ENCODE peak calls at places on chromosomes 16 and 17, in four cellular contexts. E is hippocampal formation; S is fibroblast of the aortic adventitia; K is activated CD4-positive, CD25-positive, alpha-beta regulatory T cell treated with anti-CD3 and anti-CD28 coated beads, Interleukin-2, amount 50 U/mL, for 72 hours. G is an unnamed sample.

GRCh38 chr16:51577621-51578303 is 426.7 kb upstream of the SALL1 start:
- DNase-seq in E (no peak), S (no peak), K (no peak), G (no peak)

GRCh38 chr16:56789360-56789759 is 59.4 kb downstream of the NUP93 start:
- DNase-seq in E (no peak), S (peak), K (no peak), G (no peak)

GRCh38 chr17:9242983-9243382 is 221.7 kb downstream of the NTN1 start:
- DNase-seq in E (no peak), S (no peak), K (no peak), G (no peak)

GRCh38 chr17:7246779-7247178 is 4.5 kb upstream of the GABARAP start:
- DNase-seq in E (no peak), S (no peak), K (no peak), G (no peak)

GRCh38 chr16:11412175-11412904 is 67.1 kb downstream of the RMI2 start:
- DNase-seq in E (no peak), S (no peak), K (no peak), G (no peak)

GRCh38 chr17:4551141-4551540 is 4.0 kb downstream of the MYBBP1A start:
- DNase-seq in E (no peak), S (no peak), K (no peak), G (no peak)

GRCh38 chr16:89842471-89843408 is 14.5 kb downstream of the SPIRE2 start:
- DNase-seq in E (no peak), S (peak), K (no peak), G (peak)

GRCh38 chr16:85072947-85073346 is 39.3 kb downstream of the CIBAR2 start:
- DNase-seq in E (no peak), S (peak), K (no peak), G (no peak)

GRCh38 chr17:1007310-1008007 is 10.5 kb downstream of the TIMM22 start:
- DNase-seq in E (no peak), S (no peak), K (no peak), G (no peak)

GRCh38 chr17:63966646-63967265 is 6.0 kb downstream of the SCN4A start:
- DNase-seq in E (no peak), S (no peak), K (no peak), G (no peak)

GRCh38 chr16:29815032-29815721 is 775 bp upstream of the PAGR1 start:
- DNase-seq in E (no peak), S (no peak), K (no peak), G (no peak)

GRCh38 chr16:57256601-57257395 is 11.7 kb downstream of the ARL2BP start:
- DNase-seq in E (no peak), S (no peak), K (peak), G (no peak)

GRCh38 chr17:78722101-78722761 is 59.8 kb downstream of the CYTH1 start:
- DNase-seq in E (peak), S (no peak), K (no peak), G (no peak)

GRCh38 chr17:65797809-65798208 is 236.4 kb upstream of the AXIN2 start:
- DNase-seq in E (no peak), S (no peak), K (no peak), G (no peak)

GRCh38 chr17:70661342-70662222 is 492.2 kb downstream of the KCNJ2 start:
- DNase-seq in E (no peak), S (no peak), K (no peak), G (peak)

GRCh38 chr17:77441130-77441920 is 300.6 kb downstream of the SEC14L1 start:
- DNase-seq in E (no peak), S (no peak), K (peak), G (no peak)

GRCh38 chr17:2250140-2251095 is 53.2 kb downstream of the SMG6 start:
- DNase-seq in E (no peak), S (no peak), K (no peak), G (no peak)

GRCh38 chr16:53355064-53355463 is 79.2 kb upstream of the RBL2 start:
- DNase-seq in E (no peak), S (no peak), K (no peak), G (no peak)

GRCh38 chr16:66275795-66276428 is 90.6 kb upstream of the CDH5 start:
- DNase-seq in E (peak), S (peak), K (no peak), G (peak)

GRCh38 chr17:14672830-14673229 is 371.9 kb downstream of the HS3ST3B1 start:
- DNase-seq in E (no peak), S (peak), K (no peak), G (peak)

GRCh38 chr17:66720027-66720426 is 114.9 kb upstream of the CACNG5 start:
- DNase-seq in E (no peak), S (no peak), K (no peak), G (no peak)

GRCh38 chr16:3819741-3820724 is 60.5 kb downstream of the CREBBP start:
- DNase-seq in E (no peak), S (peak), K (no peak), G (peak)

GRCh38 chr17:3827124-3827773 is 18.8 kb downstream of the NCBP3 start:
- DNase-seq in E (peak), S (peak), K (peak), G (no peak)

GRCh38 chr16:11260596-11260966 is 4.6 kb upstream of the SOCS1 start:
- DNase-seq in E (no peak), S (no peak), K (no peak), G (no peak)

GRCh38 chr17:34892864-34893263 is 68.4 kb downstream of the CCT6B start:
- DNase-seq in E (peak), S (no peak), K (no peak), G (no peak)

GRCh38 chr17:58335779-58336455 is 7.3 kb upstream of the TSPOAP1 start:
- DNase-seq in E (no peak), S (no peak), K (peak), G (no peak)

GRCh38 chr16:73735018-73735417 is 561.6 kb upstream of the PSMD7 start:
- DNase-seq in E (no peak), S (peak), K (no peak), G (no peak)

GRCh38 chr16:4909825-4910224 is 27.1 kb downstream of the PPL start:
- DNase-seq in E (no peak), S (no peak), K (no peak), G (no peak)

GRCh38 chr17:67993998-67994361 is 2.3 kb downstream of the C17orf58 start:
- DNase-seq in E (no peak), S (peak), K (no peak), G (no peak)

GRCh38 chr16:84836234-84836647 is 16.5 kb downstream of the CRISPLD2 start:
- DNase-seq in E (no peak), S (peak), K (no peak), G (peak)

GRCh38 chr17:79612468-79613194 is 1.8 kb upstream of the RBFOX3 start:
- DNase-seq in E (no peak), S (peak), K (peak), G (no peak)

GRCh38 chr16:66264311-66265105 is 102.0 kb upstream of the CDH5 start:
- DNase-seq in E (no peak), S (no peak), K (no peak), G (no peak)

GRCh38 chr17:15123593-15124590 is 141.2 kb downstream of the PMP22 start:
- DNase-seq in E (no peak), S (peak), K (no peak), G (peak)

GRCh38 chr16:51538707-51539604 is 387.9 kb upstream of the SALL1 start:
- DNase-seq in E (no peak), S (peak), K (no peak), G (peak)

GRCh38 chr17:40451420-40451819 is 8.2 kb downstream of the IGFBP4 start:
- DNase-seq in E (no peak), S (peak), K (no peak), G (no peak)

GRCh38 chr16:81645303-81645702 is 133.8 kb upstream of the PLCG2 start:
- DNase-seq in E (no peak), S (peak), K (no peak), G (peak)

G was measured in T1000.